ENCODE peak calls at places on chromosomes 13 and 19, in eight cellular contexts. Z is GM18507; U is HuH-7.5; S is KBM-7; X is astrocyte of the spinal cord; C is stimulated activated CD4-positive, alpha-beta T cell treated with anti-CD3 and anti-CD28 coated beads, Interleukin-4, amount 100 ng/mL, for 1 hour; I is NCI-H1105; E is tibial artery. K is an unnamed sample.

GRCh38 chr13:78192721-78193120 is 274.1 kb upstream of the EDNRB start:
- DNase-seq in X (no peak), U (no peak), C (no peak), E (no peak), S (no peak), I (no peak), Z (no peak), K (no peak)

GRCh38 chr13:52644108-52644507 is 1.9 kb downstream of the HNRNPA1L2 start:
- DNase-seq in Z (no peak), C (no peak), X (no peak), U (no peak), S (no peak), I (no peak), E (no peak), K (no peak)

GRCh38 chr19:51326216-51327065 is 15.0 kb downstream of the IGLON5 start:
- DNase-seq in U (no peak), I (no peak), S (no peak), E (no peak), Z (no peak), C (no peak), X (no peak), K (no peak)

GRCh38 chr13:20475927-20476691 is 49.5 kb downstream of the CRYL1 start:
- DNase-seq in U (peak; percentile 32), E (no peak), Z (peak; percentile 67), X (peak; percentile 43), I (no peak), C (peak; percentile 58), S (peak; percentile 85), K (peak; percentile 73)

GRCh38 chr19:42402376-42403116 is 12.4 kb upstream of the CNFN start:
- DNase-seq in S (no peak), U (no peak), X (no peak), I (peak; percentile 40), Z (no peak), E (no peak), C (no peak), K (no peak)

GRCh38 chr13:112134150-112135075 is 67.5 kb downstream of the SOX1 start:
- DNase-seq in U (no peak), I (no peak), E (no peak), X (no peak), S (no peak), C (no peak), Z (no peak), K (no peak)

GRCh38 chr19:30355586-30355985 is 16.6 kb upstream of the ZNF536 start:
- DNase-seq in C (no peak), E (peak; percentile 16), Z (no peak), S (no peak), U (no peak), X (no peak), I (no peak), K (no peak)

GRCh38 chr19:17522988-17523872 is 11.8 kb downstream of the PGLS start:
- DNase-seq in Z (peak; percentile 74), C (peak; percentile 40), S (peak; percentile 98), I (no peak), U (no peak), E (peak; percentile 66), X (no peak), K (no peak)

K was measured in T-helper 1 cell.